ENCODE peak calls at places on chromosomes 3 and 15, in seven cellular contexts. S is IMR-90, Y is pancreas, W is heart left ventricle, E is psoas muscle, K is K562, I is heart right ventricle. F is an unnamed sample. For H3K4me1, the result is how much of the 10 kb centered on the place peaks cover.

GRCh38 chr3:133491481-133492059 is 81.9 kb upstream of the CDV3 start:
- ATAC-seq in I (no peak), K (no peak), E (no peak), S (no peak), Y (no peak), W (no peak), F (peak)

GRCh38 chr3:152270145-152270870 is 1.6 kb downstream of the MBNL1 start:
- ATAC-seq in K (peak), E (peak), I (no peak), S (no peak), W (no peak), Y (peak), F (no peak)

GRCh38 chr3:61927332-61927731 is 366.0 kb downstream of the PTPRG start:
- ATAC-seq in S (peak), Y (peak), I (peak), W (peak), E (peak), K (no peak), F (peak)

GRCh38 chr3:188911033-188911850 is 260.5 kb upstream of the TPRG1 start:
- ATAC-seq in E (no peak), W (no peak), I (no peak), Y (no peak), K (no peak), S (no peak), F (no peak)

GRCh38 chr15:72935521-72935920 is 116.7 kb upstream of the NEO1 start:
- ATAC-seq in K (no peak), E (no peak), I (no peak), W (no peak), Y (no peak), S (no peak), F (no peak)

GRCh38 chr3:69406156-69406555 is 20.3 kb upstream of the FRMD4B start:
- ATAC-seq in Y (no peak), I (peak), S (no peak), W (peak), E (no peak), K (no peak), F (no peak)

GRCh38 chr3:170485294-170485693 is 66.6 kb downstream of the CLDN11 start:
- ATAC-seq in Y (no peak), K (no peak), S (no peak), I (no peak), W (no peak), E (no peak), F (no peak)

GRCh38 chr15:82140859-82141258 is 95.0 kb upstream of the MEX3B start:
- ATAC-seq in S (no peak), E (no peak), Y (peak), W (no peak), K (no peak), I (no peak), F (no peak)

GRCh38 chr15:91264651-91265351 is 164.7 kb downstream of the SV2B start:
- ATAC-seq in E (no peak), I (peak), Y (peak), K (no peak), W (peak), S (no peak), F (no peak)

GRCh38 chr15:29805043-29805707 is 17.1 kb downstream of the TJP1 start:
- ATAC-seq in S (peak), W (peak), I (peak), E (peak), K (no peak), Y (peak), F (peak)

GRCh38 chr15:76330281-76330680 is 6.3 kb upstream of the ISL2 start:
- ATAC-seq in W (peak), E (peak), I (peak), Y (peak), K (peak), S (peak), F (peak)

GRCh38 chr3:183339461-183340086 is 86.5 kb downstream of the B3GNT5 start:
- ATAC-seq in K (no peak), Y (no peak), W (no peak), I (no peak), S (no peak), E (no peak), F (no peak)

GRCh38 chr3:118932822-118933558 is 101.7 kb downstream of the IGSF11 start:
- ATAC-seq in Y (peak), K (peak), I (no peak), W (peak), S (no peak), E (peak), F (peak)

GRCh38 chr3:13932578-13933295 is 52.9 kb upstream of the WNT7A start:
- ATAC-seq in S (no peak), I (peak), Y (no peak), K (peak), W (peak), E (peak), F (no peak)

GRCh38 chr3:18510947-18511346 is 85.8 kb upstream of the SATB1 start:
- ATAC-seq in S (no peak), Y (no peak), W (no peak), E (no peak), K (no peak), I (no peak), F (no peak)

GRCh38 chr3:133472242-133472641 is 72.4 kb downstream of the BFSP2 start:
- ATAC-seq in S (no peak), K (no peak), I (no peak), E (peak), W (no peak), Y (peak), F (peak)

GRCh38 chr15:67574981-67575632 is 32.6 kb downstream of the MAP2K5 start:
- ATAC-seq in E (peak), Y (no peak), I (no peak), W (peak), S (no peak), K (peak), F (no peak)

GRCh38 chr3:120341658-120342346 is 7.4 kb downstream of the LRRC58 start:
- ATAC-seq in E (no peak), I (no peak), W (no peak), S (no peak), K (no peak), Y (no peak), F (no peak)

GRCh38 chr15:27201425-27201824 is 230.4 kb downstream of the GABRG3 start:
- ATAC-seq in I (no peak), W (no peak), K (peak), Y (no peak), E (no peak), S (no peak), F (no peak)

GRCh38 chr3:127289646-127290575 is 2.1 kb upstream of the PRR20G start:
- ATAC-seq in W (no peak), S (no peak), E (no peak), I (no peak), Y (no peak), K (no peak), F (no peak)

GRCh38 chr15:56491110-56491722 is 26.3 kb upstream of the MNS1 start:
- ATAC-seq in Y (peak), K (peak), I (peak), S (peak), W (peak), E (peak), F (peak)

GRCh38 chr3:43346990-43347749 is 60.8 kb downstream of the SNRK start:
- ATAC-seq in I (no peak), Y (no peak), K (no peak), S (no peak), W (no peak), E (no peak), F (no peak)

GRCh38 chr3:59653405-59654119 is 603.7 kb upstream of the CFAP20DC start:
- ATAC-seq in I (peak), Y (peak), K (no peak), W (peak), S (peak), E (peak), F (peak)

DNA sequence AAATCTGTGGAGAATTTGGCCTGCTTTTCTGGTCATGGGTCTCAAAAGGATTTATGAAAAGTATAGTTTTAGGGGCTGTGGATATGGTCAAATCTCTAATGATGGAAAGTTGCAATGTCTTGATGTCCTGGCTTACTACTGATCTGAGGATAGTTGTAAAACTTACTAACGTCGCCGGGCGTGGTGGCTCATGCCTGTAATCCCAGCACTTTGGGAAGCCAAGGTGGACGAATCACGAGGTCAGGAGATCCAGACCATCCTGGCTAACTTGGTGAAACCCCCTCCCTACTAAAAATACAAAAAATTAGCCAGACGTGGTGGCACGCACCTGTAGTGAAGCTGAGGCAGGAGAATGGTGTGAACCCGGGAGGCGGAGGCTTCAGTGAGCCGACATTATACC is 19.6 kb downstream of the TRIM71 start:
- ATAC-seq in Y (no peak), K (no peak), S (no peak), I (no peak), E (no peak), W (no peak), F (no peak)
- H3K27ac ChIP-seq in Y (no peak), K (no peak), S (no peak), I (no peak), E (no peak), W (no peak), F (no peak)

GRCh38 chr3:45597581-45597980 is 3.0 kb downstream of the LIMD1 start:
- ATAC-seq in W (no peak), I (no peak), K (no peak), E (no peak), S (no peak), Y (no peak), F (no peak)
- H3K4me1 ChIP-seq in W (half or more), I (half or more), K (half or more), E (half or more), S (under half), Y (under half), F (half or more)

DNA sequence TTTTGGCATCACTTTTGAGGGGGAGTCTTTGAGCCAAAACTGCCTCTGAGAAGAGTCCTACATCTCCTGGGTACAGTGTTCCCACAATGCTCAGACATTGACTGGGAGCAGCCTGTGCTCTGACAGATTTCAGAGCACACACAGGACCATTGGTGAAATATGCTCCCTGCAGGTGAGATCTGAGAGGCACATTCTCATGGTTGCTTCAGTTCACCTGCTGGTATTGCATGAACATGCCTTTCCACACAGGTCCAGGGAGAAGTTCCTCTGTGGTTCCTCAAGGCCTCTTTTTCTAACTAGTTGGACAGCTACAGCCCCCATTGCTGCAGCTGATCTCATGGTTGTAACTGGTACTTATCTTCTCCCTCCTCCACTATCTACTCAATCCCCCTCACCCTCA is 37.0 kb downstream of the FOXL2 start:
- ATAC-seq in W (no peak), Y (no peak), I (no peak), K (peak), S (no peak), E (no peak), F (no peak)
- H3K27ac ChIP-seq in W (no peak), Y (no peak), I (no peak), K (no peak), S (no peak), E (no peak), F (no peak)

GRCh38 chr15:68792901-68793766 is 27.6 kb downstream of the ANP32A start:
- ATAC-seq in S (no peak), K (no peak), E (peak), W (no peak), Y (peak), I (no peak), F (no peak)
- H3K4me1 ChIP-seq in S (under half), K (under half), E (half or more), W (half or more), Y (under half), I (half or more), F (under half)

DNA sequence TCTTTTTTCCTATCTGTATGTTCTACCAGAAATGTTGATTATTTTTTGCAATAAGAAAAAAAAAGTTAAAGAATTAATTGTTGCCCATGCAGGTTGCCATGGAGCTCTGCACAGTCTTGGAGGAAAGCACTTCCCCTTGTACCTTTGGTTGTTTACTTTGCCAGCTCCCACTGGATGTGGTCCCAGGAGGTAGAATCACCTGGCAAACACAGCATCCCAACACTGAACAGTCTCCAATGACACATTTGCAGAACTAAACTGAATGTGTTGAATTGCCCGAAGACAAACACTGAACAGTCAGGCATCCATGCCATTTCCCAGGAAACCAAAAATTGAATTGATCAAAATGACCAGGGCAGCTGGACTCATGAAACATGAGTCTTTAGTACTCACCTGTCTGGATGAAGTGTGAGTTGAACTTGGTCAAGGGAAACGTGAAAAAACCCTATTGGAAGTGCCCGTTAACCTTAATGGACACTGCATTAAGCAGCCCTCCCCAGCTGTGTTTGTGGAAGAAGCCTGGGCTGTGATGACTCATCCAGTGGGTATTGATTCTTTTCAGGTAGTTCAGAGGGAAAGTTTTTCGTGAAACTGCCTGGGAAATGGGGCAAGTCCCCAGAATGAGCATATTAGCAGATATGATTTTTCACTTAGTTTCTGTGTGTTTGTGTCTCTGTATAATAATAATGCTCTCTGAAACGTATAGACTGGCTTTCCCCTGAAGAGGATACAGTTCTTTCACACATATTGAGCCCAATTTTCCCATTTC is 284.7 kb upstream of the STT3B start:
- ATAC-seq in K (no peak), W (no peak), Y (peak), I (no peak), E (no peak), S (no peak), F (no peak)
- H3K27ac ChIP-seq in K (no peak), W (no peak), Y (no peak), I (no peak), E (no peak), S (no peak), F (no peak)

DNA sequence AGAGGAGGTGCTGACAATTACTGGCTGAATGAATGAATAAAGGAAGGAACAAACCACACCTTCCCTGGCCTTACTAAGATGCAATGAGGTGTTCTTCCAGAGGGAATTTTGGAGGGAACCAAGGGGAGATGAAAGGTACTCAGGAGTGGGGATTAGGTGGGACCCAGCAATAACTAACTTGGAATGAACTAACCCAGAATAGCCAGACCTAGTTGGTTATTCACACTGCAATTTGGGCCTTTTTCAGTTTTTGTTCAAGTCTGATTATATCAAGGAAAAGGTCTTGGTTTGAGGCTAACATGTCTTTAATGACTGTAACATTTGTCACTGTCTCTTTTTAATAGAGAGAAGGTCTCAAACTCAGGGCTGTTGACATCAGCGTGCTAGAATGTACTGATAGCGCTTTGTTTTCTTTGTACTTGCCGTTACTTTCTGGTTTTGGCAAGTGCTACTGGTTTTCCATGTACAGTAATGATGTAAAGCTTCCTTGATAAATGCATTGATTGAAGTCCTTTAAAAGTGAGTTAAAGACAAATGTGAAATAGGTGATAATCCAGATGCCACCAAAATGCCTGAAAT is 3.2 kb upstream of the PLXND1 start:
- ATAC-seq in W (no peak), E (no peak), Y (no peak), S (no peak), K (no peak), I (no peak), F (no peak)
- H3K4me1 ChIP-seq in W (half or more), E (under half), Y (under half), S (under half), K (half or more), I (half or more), F (half or more)

DNA sequence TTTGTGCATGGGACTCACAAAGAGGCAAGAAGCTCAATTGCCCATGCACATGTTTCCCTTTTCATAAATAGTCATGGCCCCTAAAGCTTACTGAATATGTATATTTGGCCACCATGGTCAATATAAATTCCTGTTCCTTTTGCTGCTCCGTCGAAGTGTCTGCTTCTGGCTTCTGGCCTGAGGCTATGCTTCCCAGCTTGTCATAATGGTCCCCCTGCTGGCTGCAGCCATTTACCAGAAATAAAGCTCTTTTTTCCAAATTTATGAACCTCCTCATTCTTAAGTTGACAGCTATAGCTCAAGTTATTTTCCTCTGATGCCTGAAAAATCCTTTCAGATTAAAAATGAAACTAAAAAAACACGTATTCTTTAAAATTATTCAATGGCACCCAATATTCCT is 602.1 kb downstream of the VGLL3 start:
- ATAC-seq in S (no peak), E (no peak), Y (no peak), W (no peak), I (no peak), K (no peak), F (no peak)
- H3K27ac ChIP-seq in S (no peak), E (no peak), Y (no peak), W (no peak), I (no peak), K (no peak), F (no peak)

DNA sequence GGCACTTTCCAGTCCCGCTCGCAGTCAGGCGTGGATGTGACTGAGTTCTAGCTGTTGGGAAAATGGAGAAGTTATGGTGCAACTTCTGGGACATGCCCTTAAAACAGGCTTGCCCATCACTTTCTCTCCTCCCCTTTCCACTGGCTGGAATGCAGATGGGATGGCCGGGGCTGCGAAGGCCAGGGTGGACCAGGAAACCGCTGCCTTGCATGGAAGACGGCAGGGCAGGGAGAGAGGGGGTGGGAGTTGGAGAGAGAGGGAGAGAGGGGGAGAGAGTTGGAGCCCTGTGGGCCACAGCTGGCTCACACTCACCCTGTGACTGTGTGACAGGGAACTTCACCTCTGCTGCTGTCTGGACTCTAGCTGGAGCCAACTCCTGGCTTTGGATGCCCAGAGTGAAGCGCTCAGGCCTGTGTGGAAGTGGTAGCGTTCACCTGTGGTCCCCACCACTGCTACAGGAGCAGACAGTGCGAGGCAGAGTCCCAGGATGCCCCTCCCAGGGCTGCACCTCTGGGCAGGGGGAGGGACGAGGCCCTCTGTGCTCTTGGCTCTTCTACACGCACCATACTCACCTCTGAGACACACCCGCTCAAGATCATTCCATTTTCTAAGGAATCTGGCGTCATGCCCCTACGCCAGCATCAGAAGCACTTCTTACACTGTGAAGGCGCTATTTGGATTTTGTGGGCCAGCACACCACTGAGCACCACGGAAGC is 36.6 kb downstream of the KLHL25 start:
- ATAC-seq in I (no peak), W (peak), E (no peak), K (no peak), S (no peak), Y (no peak), F (no peak)
- H3K4me1 ChIP-seq in I (under half), W (under half), E (under half), K (under half), S (under half), Y (under half), F (under half)

F was measured in gastroesophageal sphincter.